ENCODE peak calls at places on chromosome 21, in four cellular contexts. X, J, O and T are unnamed samples.

GRCh38 chr21:46054031-46054430 is 43.9 kb upstream of the COL6A2 start:
- DNase-seq in X (no peak), J (no peak), O (no peak), T (no peak)

GRCh38 chr21:15080504-15080903 is 15.7 kb upstream of the NRIP1 start:
- DNase-seq in X (no peak), J (no peak), O (no peak), T (no peak)

GRCh38 chr21:45862544-45863207 is 118.9 kb upstream of the COL6A1 start:
- DNase-seq in X (no peak), J (no peak), O (no peak), T (no peak)

GRCh38 chr21:43812139-43812821 is 22.9 kb downstream of the RRP1 start:
- DNase-seq in X (no peak), J (peak), O (no peak), T (peak)

GRCh38 chr21:42655797-42656770 is 2.7 kb downstream of the PDE9A start:
- DNase-seq in X (no peak), J (no peak), O (no peak), T (peak)

GRCh38 chr21:45031231-45032191 is 42.9 kb upstream of the ADARB1 start:
- DNase-seq in X (no peak), J (no peak), O (no peak), T (no peak)

GRCh38 chr21:32826317-32827167 is 55.0 kb upstream of the PAXBP1 start:
- DNase-seq in X (peak), J (no peak), O (peak), T (peak)

GRCh38 chr21:43371786-43372185 is 55.1 kb downstream of the SIK1 start:
- DNase-seq in X (no peak), J (no peak), O (peak), T (no peak)

GRCh38 chr21:21114456-21114855 is 116.2 kb downstream of the NCAM2 start:
- DNase-seq in X (no peak), J (no peak), O (no peak), T (no peak)

GRCh38 chr21:10272216-10272615 is 249.2 kb upstream of the TPTE start:
- DNase-seq in X (no peak), J (peak), O (no peak), T (peak)

GRCh38 chr21:29775462-29775861 is 164.3 kb downstream of the GRIK1 start:
- DNase-seq in X (no peak), J (no peak), O (no peak), T (no peak)

GRCh38 chr21:42308914-42309752 is 6.1 kb downstream of the TFF3 start:
- DNase-seq in X (no peak), J (no peak), O (no peak), T (no peak)

GRCh38 chr21:42302794-42303193 is 12.4 kb downstream of the TFF3 start:
- DNase-seq in X (no peak), J (no peak), O (no peak), T (no peak)

GRCh38 chr21:15514073-15514946 is 215.5 kb upstream of the USP25 start:
- DNase-seq in X (peak), J (no peak), O (no peak), T (no peak)

GRCh38 chr21:26846036-26846931 is 1.1 kb upstream of the ADAMTS1 start:
- DNase-seq in X (no peak), J (peak), O (peak), T (peak)
- TF ChIP-seq CTCF in X (no peak), J (no peak), O (peak), T (peak)

GRCh38 chr21:36260030-36260787 is 59.8 kb upstream of the MORC3 start:
- DNase-seq in X (peak), J (peak), O (peak), T (peak)
- TF ChIP-seq CTCF in X (peak), J (peak), O (peak), T (peak)

GRCh38 chr21:39149008-39149407 is 34.2 kb downstream of the PSMG1 start:
- DNase-seq in X (no peak), J (no peak), O (no peak), T (no peak)
- TF ChIP-seq CTCF in X (no peak), J (no peak), O (no peak), T (no peak)

DNA sequence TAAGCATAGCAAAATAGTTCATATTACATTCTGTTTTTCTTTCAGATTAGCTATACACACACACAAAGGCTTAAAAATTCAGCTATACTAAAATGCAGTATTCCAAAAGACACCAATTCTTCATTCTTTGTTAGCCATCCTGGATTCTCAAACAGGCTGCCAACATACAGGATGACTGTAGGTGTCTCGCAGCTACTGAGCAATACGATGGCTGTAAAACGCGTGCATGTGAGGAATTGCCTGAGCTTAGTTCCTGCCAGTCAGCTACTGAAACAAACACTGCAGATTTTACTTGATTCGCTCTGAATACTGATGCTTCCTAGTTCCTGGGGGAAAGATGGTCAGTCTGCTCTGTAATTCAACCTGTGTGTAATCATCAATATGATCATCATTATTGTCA is 24.7 kb upstream of the HMGN1 start:
- DNase-seq in X (peak), J (no peak), O (no peak), T (peak)
- TF ChIP-seq CTCF in X (peak), J (no peak), O (no peak), T (peak)

DNA sequence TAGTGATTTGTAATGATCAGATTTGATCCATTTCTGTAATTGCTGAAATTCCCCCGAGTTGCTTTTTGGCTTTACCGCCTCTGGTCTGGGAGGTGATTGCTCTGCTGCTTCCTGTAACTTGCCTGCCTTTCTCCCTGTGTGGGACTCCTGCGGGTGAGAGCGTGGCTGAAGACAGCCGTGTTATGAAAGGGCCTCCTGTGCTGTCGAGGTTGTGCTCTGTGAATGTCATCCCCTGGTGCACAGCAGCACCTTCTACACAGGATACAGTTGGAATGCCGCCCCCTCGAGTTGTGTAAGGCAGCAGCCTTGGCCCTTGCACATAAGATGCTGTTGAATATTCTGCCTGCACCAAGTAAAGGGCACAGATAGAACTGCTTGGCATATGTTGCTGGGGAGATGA is 5.9 kb downstream of the SOD1 start:
- DNase-seq in X (no peak), J (no peak), O (no peak), T (peak)
- TF ChIP-seq CTCF in X (no peak), J (no peak), O (no peak), T (no peak)

GRCh38 chr21:37496972-37497371 is 130.4 kb downstream of the DYRK1A start:
- DNase-seq in X (peak), J (no peak), O (no peak), T (peak)
- TF ChIP-seq CTCF in X (peak), J (no peak), O (no peak), T (peak)